ENCODE peak calls at places on chromosomes 5 and 9, in four cellular contexts. Y, F, A and Q are unnamed samples.

GRCh38 chr9:123081824-123082223 is 48.4 kb downstream of the GPR21 start:
- DNase-seq in Y (peak), F (no peak), A (peak), Q (peak)

GRCh38 chr5:170434953-170435605 is 45.9 kb upstream of the KCNMB1 start:
- DNase-seq in Y (peak), F (peak), A (peak), Q (peak)

GRCh38 chr5:127985811-127986325 is 97.7 kb upstream of the SLC12A2 start:
- DNase-seq in Y (no peak), F (no peak), A (no peak), Q (no peak)

GRCh38 chr9:129351642-129352151 is 173.6 kb upstream of the IER5L start:
- DNase-seq in Y (no peak), F (no peak), A (no peak), Q (no peak)

GRCh38 chr9:119234636-119235035 is 134.6 kb downstream of the BRINP1 start:
- DNase-seq in Y (no peak), F (no peak), A (no peak), Q (no peak)

GRCh38 chr9:116479145-116479544 is 208.0 kb upstream of the TRIM32 start:
- DNase-seq in Y (no peak), F (no peak), A (peak), Q (no peak)

GRCh38 chr5:176533894-176534611 is 3.1 kb downstream of the RNF44 start:
- DNase-seq in Y (peak), F (peak), A (no peak), Q (peak)

GRCh38 chr5:77358566-77359205 is 133.4 kb downstream of the WDR41 start:
- DNase-seq in Y (no peak), F (no peak), A (peak), Q (no peak)

GRCh38 chr5:168876419-168876818 is 297.3 kb upstream of the PANK3 start:
- DNase-seq in Y (no peak), F (no peak), A (no peak), Q (no peak)

GRCh38 chr5:5523066-5523505 is 100.6 kb downstream of the ICE1 start:
- DNase-seq in Y (no peak), F (no peak), A (peak), Q (peak)

GRCh38 chr5:179766021-179766725 is 27.6 kb upstream of the LTC4S start:
- DNase-seq in Y (no peak), F (no peak), A (peak), Q (no peak)

GRCh38 chr9:16515879-16516289 is 354.6 kb downstream of the BNC2 start:
- DNase-seq in Y (no peak), F (no peak), A (peak), Q (no peak)

GRCh38 chr5:39079147-39079546 is 4.9 kb upstream of the RICTOR start:
- DNase-seq in Y (no peak), F (no peak), A (no peak), Q (no peak)

GRCh38 chr5:107424461-107424860 is 246.3 kb downstream of the EFNA5 start:
- DNase-seq in Y (no peak), F (no peak), A (peak), Q (no peak)

GRCh38 chr5:128015978-128016377 is 67.6 kb upstream of the SLC12A2 start:
- DNase-seq in Y (no peak), F (no peak), A (no peak), Q (no peak)

GRCh38 chr5:78922879-78923621 is 62.1 kb downstream of the ARSB start:
- DNase-seq in Y (no peak), F (no peak), A (no peak), Q (no peak)

GRCh38 chr5:124888050-124888506 is 141.6 kb upstream of the ZNF608 start:
- DNase-seq in Y (no peak), F (no peak), A (no peak), Q (no peak)

GRCh38 chr5:56160723-56161445 is 72.2 kb downstream of the ANKRD55 start:
- DNase-seq in Y (no peak), F (no peak), A (no peak), Q (no peak)

GRCh38 chr5:155069961-155070360 is 56.4 kb downstream of the KIF4B start:
- DNase-seq in Y (no peak), F (no peak), A (peak), Q (no peak)

GRCh38 chr9:121651295-121652036 is at the start of gene DAB2IP:
- DNase-seq in Y (no peak), F (peak), A (peak), Q (no peak)

GRCh38 chr5:147483961-147484707 is 25.7 kb downstream of the DPYSL3 start:
- DNase-seq in Y (no peak), F (peak), A (peak), Q (no peak)

GRCh38 chr9:36118706-36119105 is 17.8 kb upstream of the GLIPR2 start:
- DNase-seq in Y (no peak), F (no peak), A (no peak), Q (no peak)

GRCh38 chr5:57338068-57338848 is 144.4 kb downstream of the ACTBL2 start:
- DNase-seq in Y (no peak), F (no peak), A (peak), Q (peak)

GRCh38 chr5:90709323-90710148 is 150.9 kb downstream of the ADGRV1 start:
- DNase-seq in Y (no peak), F (no peak), A (peak), Q (no peak)

GRCh38 chr9:89139450-89139849 is 39.2 kb downstream of the SHC3 start:
- DNase-seq in Y (no peak), F (no peak), A (no peak), Q (no peak)

GRCh38 chr5:32089146-32090000 is 84.7 kb downstream of the GOLPH3 start:
- DNase-seq in Y (no peak), F (no peak), A (no peak), Q (no peak)

GRCh38 chr9:97364769-97365490 is 47.0 kb upstream of the TDRD7 start:
- DNase-seq in Y (no peak), F (no peak), A (no peak), Q (no peak)

GRCh38 chr5:143488372-143488771 is 84.9 kb upstream of the NR3C1 start:
- DNase-seq in Y (no peak), F (no peak), A (no peak), Q (no peak)

GRCh38 chr5:10387690-10388089 is 34.2 kb downstream of the MARCHF6 start:
- DNase-seq in Y (no peak), F (no peak), A (peak), Q (no peak)

GRCh38 chr9:136572003-136572595 is 26.3 kb upstream of the NOTCH1 start:
- DNase-seq in Y (no peak), F (peak), A (peak), Q (no peak)

GRCh38 chr9:121599872-121600585 is 51.4 kb upstream of the DAB2IP start:
- DNase-seq in Y (no peak), F (no peak), A (no peak), Q (no peak)

GRCh38 chr9:88932766-88933165 is 58.5 kb upstream of the S1PR3 start:
- DNase-seq in Y (no peak), F (no peak), A (no peak), Q (no peak)

GRCh38 chr5:175202461-175203065 is 241.4 kb downstream of the DRD1 start:
- DNase-seq in Y (no peak), F (no peak), A (peak), Q (no peak)